ENCODE peak calls at places on chromosomes 2 and 18, in seven cellular contexts. O, C, L, X, V, G and A are unnamed samples.

GRCh38 chr18:36628435-36629094 is 200.2 kb downstream of the TPGS2 start:
- DNase-seq in O (no peak), C (no peak), L (no peak), X (no peak), V (no peak), G (peak), A (no peak)

GRCh38 chr2:222582931-222583330 is 73.0 kb downstream of the FARSB start:
- DNase-seq in O (no peak), C (no peak), L (no peak), X (no peak), V (no peak), G (peak), A (no peak)

GRCh38 chr2:228657807-228658402 is 476.4 kb upstream of the SPHKAP start:
- DNase-seq in O (peak), C (no peak), L (peak), X (no peak), V (peak), G (peak), A (peak)

GRCh38 chr2:67182884-67183283 is 214.2 kb upstream of the ETAA1 start:
- DNase-seq in O (no peak), C (no peak), L (no peak), X (no peak), V (no peak), G (no peak), A (no peak)

GRCh38 chr2:231393149-231394131 is 2.1 kb upstream of the B3GNT7 start:
- DNase-seq in O (no peak), C (no peak), L (peak), X (no peak), V (peak), G (peak), A (no peak)

GRCh38 chr2:3651686-3652516 is 6.1 kb upstream of the ALLC start:
- DNase-seq in O (no peak), C (no peak), L (peak), X (peak), V (peak), G (peak), A (peak)

GRCh38 chr2:39488450-39488849 is 51.4 kb upstream of the MAP4K3 start:
- DNase-seq in O (no peak), C (no peak), L (no peak), X (no peak), V (no peak), G (peak), A (no peak)

GRCh38 chr18:3048121-3048520 is 35.2 kb upstream of the LPIN2 start:
- DNase-seq in O (no peak), C (no peak), L (peak), X (no peak), V (no peak), G (no peak), A (no peak)

GRCh38 chr2:229363126-229363814 is 92.2 kb upstream of the PID1 start:
- DNase-seq in O (no peak), C (no peak), L (no peak), X (no peak), V (no peak), G (no peak), A (no peak)

GRCh38 chr18:2961828-2962227 is 51.1 kb downstream of the LPIN2 start:
- DNase-seq in O (no peak), C (no peak), L (peak), X (no peak), V (no peak), G (no peak), A (no peak)

GRCh38 chr2:37472959-37473358 is 128.5 kb downstream of the QPCT start:
- DNase-seq in O (no peak), C (no peak), L (no peak), X (no peak), V (no peak), G (no peak), A (peak)

DNA sequence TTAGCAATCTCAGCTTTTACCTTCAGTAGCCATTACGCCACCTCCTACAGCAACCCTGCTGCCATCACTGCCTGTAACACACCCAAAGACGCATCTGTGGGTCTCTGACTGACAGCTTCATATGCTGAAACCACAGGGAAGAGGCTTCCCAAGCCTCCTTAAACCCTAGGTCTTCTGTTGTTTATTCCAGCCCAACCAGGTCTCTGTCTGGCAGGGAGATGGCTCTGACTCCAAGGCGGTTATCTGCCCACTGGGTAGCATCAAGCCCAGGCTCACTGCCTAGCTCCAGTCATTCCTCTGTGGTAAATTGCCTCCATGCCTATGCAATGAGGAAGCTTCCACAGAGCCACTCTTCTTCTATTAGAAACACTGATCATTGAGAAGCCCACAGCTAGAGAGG is 28.6 kb upstream of the TRIB2 start:
- DNase-seq in O (no peak), C (no peak), L (no peak), X (no peak), V (no peak), G (no peak), A (no peak)
- TF ChIP-seq YY1 in O (no peak), C (no peak), L (no peak), X (no peak), V (no peak), G (no peak), A (no peak)

GRCh38 chr2:20218331-20219320 is 6.3 kb downstream of the SDC1 start:
- DNase-seq in O (no peak), C (no peak), L (no peak), X (no peak), V (no peak), G (no peak), A (no peak)
- H3K4me3 ChIP-seq in O (no peak), C (no peak), L (no peak), X (no peak), V (no peak), G (no peak), A (no peak)

GRCh38 chr2:100321881-100322820 is at the start of gene LONRF2:
- DNase-seq in O (no peak), C (peak), L (peak), X (no peak), V (no peak), G (no peak), A (peak)
- TF ChIP-seq YY1 in O (no peak), C (no peak), L (no peak), X (no peak), V (no peak), G (no peak), A (no peak)

DNA sequence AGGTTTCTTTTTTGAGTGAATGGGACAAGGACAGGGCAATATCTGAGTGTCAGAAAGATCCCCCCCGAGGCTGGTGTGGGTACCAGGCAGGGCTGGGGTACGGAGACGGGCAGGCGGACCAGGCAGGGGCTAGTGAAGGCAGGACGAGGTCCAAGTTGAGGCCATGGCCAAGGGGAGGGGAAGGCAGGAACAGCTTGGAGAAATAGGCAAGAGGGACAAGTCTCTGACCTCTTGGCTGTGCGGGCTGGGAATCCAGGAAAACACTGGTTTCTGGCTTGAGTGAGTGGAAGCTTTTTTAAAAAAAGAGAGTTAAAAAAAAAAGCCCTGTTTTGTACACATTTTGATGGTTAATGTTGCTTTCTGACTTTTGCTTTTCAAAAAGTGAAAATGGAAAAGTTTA is 30.3 kb downstream of the ASAP2 start:
- DNase-seq in O (no peak), C (no peak), L (no peak), X (no peak), V (no peak), G (no peak), A (no peak)
- H3K4me3 ChIP-seq in O (no peak), C (no peak), L (peak), X (no peak), V (no peak), G (no peak), A (no peak)

DNA sequence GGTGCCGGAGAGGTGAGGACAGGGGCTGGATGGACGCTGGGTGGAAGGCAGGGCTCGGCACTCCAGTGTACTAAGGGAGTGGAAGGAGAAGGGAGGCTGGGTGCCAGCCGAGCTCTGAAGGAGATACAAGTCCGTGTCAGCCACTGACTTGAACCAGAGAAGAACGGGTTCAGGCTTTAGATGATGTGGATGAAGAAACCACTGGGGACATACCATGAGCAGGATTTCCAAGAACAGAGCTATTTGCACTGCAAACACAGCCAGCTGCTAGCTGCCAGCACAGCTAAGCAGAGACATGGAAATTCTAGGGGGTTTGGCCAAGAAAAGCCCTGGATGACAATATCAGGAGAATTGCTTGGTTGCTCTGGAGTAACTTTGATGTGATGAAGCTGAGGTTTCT is 5.3 kb downstream of the CD207 start:
- DNase-seq in O (no peak), C (no peak), L (no peak), X (no peak), V (no peak), G (no peak), A (no peak)
- TF ChIP-seq YY1 in O (no peak), C (no peak), L (no peak), X (no peak), V (no peak), G (no peak), A (no peak)

GRCh38 chr2:60297296-60298010 is 256.0 kb downstream of the BCL11A start:
- DNase-seq in O (peak), C (peak), L (no peak), X (peak), V (no peak), G (no peak), A (peak)
- H3K4me3 ChIP-seq in O (no peak), C (no peak), L (no peak), X (no peak), V (no peak), G (no peak), A (no peak)

GRCh38 chr2:205060269-205060668 is 515.0 kb downstream of the PARD3B start:
- DNase-seq in O (no peak), C (no peak), L (no peak), X (no peak), V (no peak), G (no peak), A (no peak)
- TF ChIP-seq YY1 in O (no peak), C (no peak), L (no peak), X (no peak), V (no peak), G (no peak), A (no peak)

GRCh38 chr18:74451148-74451547 is 6.0 kb downstream of the DIPK1C start:
- DNase-seq in O (no peak), C (no peak), L (no peak), X (no peak), V (no peak), G (no peak), A (no peak)
- H3K4me3 ChIP-seq in O (no peak), C (no peak), L (no peak), X (no peak), V (no peak), G (no peak), A (no peak)

GRCh38 chr2:234072454-234072853 is 22.0 kb downstream of the SPP2 start:
- DNase-seq in O (no peak), C (no peak), L (no peak), X (no peak), V (no peak), G (no peak), A (no peak)

GRCh38 chr2:234074751-234075520 is 24.4 kb downstream of the SPP2 start:
- DNase-seq in O (no peak), C (no peak), L (no peak), X (no peak), V (no peak), G (no peak), A (no peak)

GRCh38 chr2:234076451-234076850 is 25.9 kb downstream of the SPP2 start:
- DNase-seq in O (no peak), C (no peak), L (no peak), X (no peak), V (no peak), G (peak), A (no peak)

GRCh38 chr2:234075521-234075915 is 25.0 kb downstream of the SPP2 start:
- DNase-seq in O (no peak), C (no peak), L (no peak), X (no peak), V (no peak), G (no peak), A (no peak)

GRCh38 chr2:234075947-234076346 is 25.4 kb downstream of the SPP2 start:
- DNase-seq in O (no peak), C (no peak), L (no peak), X (no peak), V (no peak), G (no peak), A (no peak)
- TF ChIP-seq YY1 in O (no peak), C (no peak), L (no peak), X (no peak), V (no peak), G (no peak), A (no peak)

DNA sequence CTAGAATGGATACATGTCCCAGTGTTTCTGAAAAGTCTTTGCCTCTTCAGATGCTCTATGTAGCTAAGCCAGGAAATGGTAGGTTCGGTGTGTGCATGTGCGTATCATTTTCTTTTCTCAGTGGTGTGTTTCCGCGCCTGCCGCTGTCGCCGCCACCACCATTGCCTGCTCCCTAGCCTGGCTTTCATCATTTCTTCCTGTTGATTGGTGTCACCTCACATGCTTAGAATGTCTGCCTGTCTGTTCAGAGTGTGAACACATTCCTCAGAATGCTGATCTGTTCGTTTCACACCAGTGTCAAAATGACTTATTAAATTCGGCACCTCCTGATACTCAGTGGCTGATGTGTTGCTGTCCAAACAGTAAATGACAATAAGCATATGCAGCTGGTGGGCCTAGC is 255.2 kb upstream of the SPRED2 start:
- DNase-seq in O (no peak), C (no peak), L (no peak), X (no peak), V (no peak), G (no peak), A (no peak)
- H3K4me3 ChIP-seq in O (no peak), C (no peak), L (no peak), X (no peak), V (no peak), G (no peak), A (no peak)